ENCODE peak calls at places on chromosomes 4 and X, in six cellular contexts. I is amniotic stem cell, V is fibroblast of mammary gland, N is T-helper 22 cell, Y is NCI-H1417 treated with DMSO at 0.1 percent for 48 hours, O is A549. J is an unnamed sample.

GRCh38 chr4:128519163-128519810 is 231.7 kb upstream of the PGRMC2 start:
- DNase-seq in I (no peak), V (peak; percentile 74), N (no peak), Y (no peak), O (no peak), J (no peak)

GRCh38 chrX:153635788-153636668 is 11.0 kb upstream of the DUSP9 start:
- DNase-seq in I (no peak), V (peak; percentile 4), N (no peak), Y (no peak), O (peak; percentile 69), J (peak; percentile 80)

GRCh38 chr4:118772149-118773081 is 63.5 kb downstream of the SEC24D start:
- DNase-seq in I (no peak), V (peak; percentile 74), N (no peak), Y (no peak), O (peak; percentile 44), J (no peak)

GRCh38 chrX:54820737-54821136 is 13.2 kb downstream of the MAGED2 start:
- DNase-seq in I (no peak), V (no peak), N (no peak), Y (no peak), O (no peak), J (no peak)

GRCh38 chrX:9272166-9272565 is 192.7 kb upstream of the TBL1X start:
- DNase-seq in I (no peak), V (peak; percentile 84), N (no peak), Y (no peak), O (no peak), J (no peak)

GRCh38 chr4:167265231-167265630 is 30.9 kb upstream of the SPOCK3 start:
- DNase-seq in I (no peak), V (no peak), N (no peak), Y (no peak), O (no peak), J (no peak)

GRCh38 chr4:4541040-4541631 is 712 bp downstream of the STX18 start:
- DNase-seq in I (no peak), V (peak; percentile 69), N (no peak), Y (no peak), O (peak; percentile 41), J (no peak)

GRCh38 chr4:26267087-26267486 is 53.7 kb upstream of the RBPJ start:
- DNase-seq in I (no peak), V (peak; percentile 30), N (no peak), Y (no peak), O (no peak), J (no peak)

GRCh38 chr4:152680988-152681731 is 1.4 kb upstream of the TMEM154 start:
- DNase-seq in I (no peak), V (peak; percentile 93), N (no peak), Y (peak; percentile 97), O (peak; percentile 38), J (no peak)

GRCh38 chr4:126318376-126318775 is 1003.6 kb downstream of the FAT4 start:
- DNase-seq in I (no peak), V (no peak), N (no peak), Y (no peak), O (no peak), J (no peak)

GRCh38 chr4:127533028-127533700 is 99.6 kb upstream of the INTU start:
- DNase-seq in I (no peak), V (peak; percentile 64), N (no peak), Y (no peak), O (no peak), J (no peak)

J was measured in mesenteric fat pad.